ENCODE peak calls at places on chromosomes 16 and 17, in four cellular contexts. W is A549, I is K562, P is GM12878. F is an unnamed sample.

GRCh38 chr16:80725566-80726162 is 78.7 kb downstream of the CDYL2 start:
- DNase-seq in I (no peak), P (no peak), W (no peak), F (no peak)

GRCh38 chr16:17527538-17527937 is 56.8 kb upstream of the XYLT1 start:
- DNase-seq in W (no peak), P (no peak), I (no peak), F (no peak)

GRCh38 chr17:3984719-3985444 is 20.6 kb upstream of the ATP2A3 start:
- DNase-seq in P (no peak), W (no peak), I (no peak), F (no peak)

GRCh38 chr16:89052191-89052787 is 41.4 kb upstream of the ACSF3 start:
- DNase-seq in W (no peak), I (no peak), P (no peak), F (no peak)

GRCh38 chr17:11705111-11705510 is 106.8 kb downstream of the DNAH9 start:
- DNase-seq in I (no peak), P (no peak), W (no peak), F (no peak)

GRCh38 chr17:7445011-7445927 is at the start of gene CHRNB1:
- DNase-seq in W (peak; percentile 71), I (peak; percentile 90), P (no peak), F (peak; percentile 27)

GRCh38 chr17:27664606-27664965 is 33.6 kb downstream of the LGALS9 start:
- DNase-seq in W (no peak), P (no peak), I (no peak), F (no peak)

GRCh38 chr16:75234856-75235696 is 16.3 kb downstream of the CTRB1 start:
- DNase-seq in P (no peak), W (no peak), I (no peak), F (no peak)

GRCh38 chr16:67562526-67562917 is at the start of gene CTCF:
- DNase-seq in P (no peak), I (peak; percentile 81), W (peak; percentile 62), F (peak; percentile 81)

GRCh38 chr16:65964752-65965151 is 401.7 kb upstream of the CDH5 start:
- DNase-seq in P (no peak), I (no peak), W (no peak), F (no peak)

GRCh38 chr16:7350801-7351200 is 18.2 kb downstream of the RBFOX1 start:
- DNase-seq in P (no peak), W (no peak), I (no peak), F (no peak)

GRCh38 chr17:70654706-70655105 is 485.4 kb downstream of the KCNJ2 start:
- DNase-seq in P (no peak), W (no peak), I (no peak), F (no peak)

GRCh38 chr17:4540224-4541040 is 14.8 kb downstream of the MYBBP1A start:
- DNase-seq in P (no peak), W (no peak), I (peak; percentile 30), F (no peak)

GRCh38 chr17:79843917-79844815 is 4.9 kb upstream of the CBX4 start:
- DNase-seq in I (no peak), W (peak; percentile 73), P (no peak), F (peak; percentile 61)

GRCh38 chr16:84726670-84727467 is 27.1 kb downstream of the USP10 start:
- DNase-seq in P (peak; percentile 72), W (no peak), I (no peak), F (no peak)

GRCh38 chr17:330993-331701 is 21.5 kb downstream of the RPH3AL start:
- DNase-seq in I (no peak), W (no peak), P (no peak), F (no peak)

GRCh38 chr17:29844339-29845048 is 85.5 kb downstream of the SSH2 start:
- DNase-seq in I (peak; percentile 12), W (no peak), P (no peak), F (no peak)

GRCh38 chr17:21165922-21166598 is 39.3 kb downstream of the DHRS7B start:
- DNase-seq in I (no peak), P (no peak), W (no peak), F (no peak)

GRCh38 chr17:21686165-21687015 is 5.9 kb upstream of the KCNJ18 start:
- DNase-seq in I (no peak), P (no peak), W (no peak), F (no peak)

GRCh38 chr16:75000481-75001081 is 1.8 kb downstream of the ZNRF1 start:
- DNase-seq in I (no peak), P (no peak), W (no peak), F (peak; percentile 37)

DNA sequence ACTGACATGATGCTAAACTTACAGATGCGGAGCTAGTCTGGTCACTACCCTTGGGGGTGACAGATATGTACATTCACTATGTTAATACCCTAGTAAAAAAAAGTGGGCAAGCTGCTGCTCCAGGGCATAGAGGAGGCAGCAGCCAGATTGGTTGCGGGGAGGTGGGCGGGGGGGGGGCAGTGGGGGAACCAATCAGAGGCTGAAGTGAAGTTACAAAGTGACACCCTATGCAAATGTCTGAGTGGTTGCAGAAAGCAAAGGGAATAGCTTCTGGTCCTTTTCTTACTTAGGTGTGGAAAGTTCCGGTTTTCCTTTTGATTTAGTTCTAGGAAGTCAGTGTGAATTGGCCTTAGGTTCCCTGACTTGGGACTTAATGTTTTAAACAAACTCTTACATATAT is 12.1 kb downstream of the NDEL1 start:
- DNase-seq in W (no peak), P (no peak), I (no peak), F (no peak)
- TF ChIP-seq ELK1 in W (no peak), P (no peak), I (no peak), F (no peak)

DNA sequence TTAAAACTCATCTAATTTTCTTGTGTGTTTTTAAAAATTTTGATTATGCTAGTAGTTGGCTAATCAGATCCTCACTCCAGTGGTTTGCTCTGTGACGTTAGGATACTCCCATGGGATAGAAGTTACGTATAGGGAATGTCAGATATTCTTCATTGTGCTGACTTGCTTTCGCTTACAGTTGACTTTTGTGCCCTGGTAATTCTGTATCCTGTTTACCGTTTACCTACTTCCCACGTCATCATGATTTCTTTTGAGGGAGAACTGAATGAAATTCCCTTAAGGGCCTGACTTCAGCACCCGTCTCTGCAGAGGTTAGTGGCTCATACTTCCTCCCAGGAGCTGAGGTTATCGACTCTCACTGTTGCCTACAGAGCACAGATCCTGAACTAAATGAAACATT is 2.6 kb downstream of the PRKAR1A start:
- DNase-seq in W (no peak), I (no peak), P (no peak), F (peak; percentile 63)
- TF ChIP-seq RFX5 in W (no peak), I (no peak), P (no peak), F (no peak)

GRCh38 chr17:81925860-81926450 is 1.6 kb downstream of the MAFG start:
- DNase-seq in I (no peak), P (no peak), W (no peak), F (no peak)
- TF ChIP-seq ELK1 in I (no peak), P (no peak), W (no peak), F (no peak)

GRCh38 chr17:75820411-75821080 is 23.7 kb downstream of the UNC13D start:
- DNase-seq in I (no peak), W (no peak), P (no peak), F (no peak)
- TF ChIP-seq RFX5 in I (no peak), W (no peak), P (no peak), F (no peak)

DNA sequence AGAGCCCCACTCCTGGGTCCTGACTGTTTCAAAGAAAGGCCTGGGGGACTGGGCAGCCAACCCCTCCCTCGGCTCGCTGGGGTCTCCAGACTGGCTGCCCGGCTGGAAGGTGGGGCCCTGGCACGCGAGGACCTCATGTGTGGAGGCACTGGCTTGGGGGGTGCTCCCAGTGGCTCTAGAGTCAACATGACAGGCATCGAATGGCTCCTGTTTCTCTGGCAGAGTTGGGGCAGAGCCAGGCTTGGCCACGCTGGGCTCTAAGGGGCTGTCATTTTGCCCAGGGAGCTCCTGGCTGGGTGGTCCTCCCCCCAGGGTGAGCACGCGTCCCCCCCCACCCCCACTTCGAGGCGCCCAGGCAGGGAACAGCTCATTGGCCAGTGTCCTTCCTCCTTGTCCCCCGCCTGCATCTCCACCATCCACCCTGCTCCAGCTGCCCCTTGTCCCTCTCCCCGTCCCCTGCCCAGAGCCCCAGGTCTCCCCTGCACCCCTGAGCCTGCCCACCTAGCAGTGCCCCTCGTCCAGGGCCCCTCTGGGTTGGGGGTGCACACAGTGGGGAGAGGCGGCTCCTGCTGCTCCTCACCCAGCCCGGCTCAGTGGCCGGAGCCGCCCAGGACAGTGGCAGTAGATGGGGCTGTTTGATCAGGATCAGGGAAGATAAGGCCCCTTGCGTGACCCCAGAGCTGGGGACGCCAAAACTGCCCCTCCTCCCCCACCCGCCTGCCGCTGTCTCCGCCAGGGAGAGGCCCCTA is 2.7 kb downstream of the GCGR start:
- DNase-seq in W (no peak), P (no peak), I (peak; percentile 56), F (no peak)
- TF ChIP-seq ELK1 in W (no peak), P (no peak), I (no peak), F (no peak)

DNA sequence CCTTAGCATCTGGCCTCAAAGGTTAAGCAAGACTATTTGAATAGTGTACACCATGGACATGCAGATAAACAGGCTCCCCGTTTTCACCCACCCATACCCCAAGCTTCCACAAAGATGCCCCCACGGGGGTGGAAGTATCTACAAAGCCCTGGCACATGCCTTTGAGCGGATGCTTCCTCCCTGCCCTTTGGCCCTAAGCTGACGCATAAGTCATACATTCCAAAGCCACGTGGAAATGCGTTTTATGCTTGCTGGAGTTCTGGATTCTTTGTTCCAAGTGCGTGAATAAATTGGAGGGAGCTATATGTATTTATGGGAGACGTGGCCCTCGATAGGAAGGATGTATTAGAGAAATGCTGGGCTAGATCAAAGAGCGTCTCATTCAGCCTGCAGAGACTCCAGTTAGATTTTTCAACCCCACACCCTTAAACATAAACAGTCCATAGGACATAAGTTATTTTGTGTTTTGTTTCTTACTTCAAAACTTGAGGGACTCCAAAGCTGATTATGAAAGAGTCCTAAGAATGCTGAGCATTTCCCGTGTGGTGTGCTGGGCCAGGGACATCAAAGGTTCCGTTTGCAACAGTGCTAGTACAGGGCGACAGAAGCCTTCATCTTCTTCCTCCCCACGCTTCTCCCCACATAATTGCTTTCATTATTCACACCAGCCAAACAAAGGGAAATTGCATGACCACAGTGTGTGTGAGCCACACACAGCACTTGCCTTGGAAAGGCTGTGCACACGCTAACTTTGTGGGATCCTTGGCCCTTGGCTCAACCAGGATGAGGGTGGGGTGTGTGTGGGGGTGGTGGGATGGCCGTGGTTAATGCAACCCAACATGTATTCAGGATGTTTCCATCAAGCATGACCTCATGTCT is 73.6 kb downstream of the WIPI1 start:
- DNase-seq in P (no peak), I (no peak), W (no peak), F (peak; percentile 94)
- TF ChIP-seq RFX5 in P (no peak), I (no peak), W (no peak), F (no peak)

DNA sequence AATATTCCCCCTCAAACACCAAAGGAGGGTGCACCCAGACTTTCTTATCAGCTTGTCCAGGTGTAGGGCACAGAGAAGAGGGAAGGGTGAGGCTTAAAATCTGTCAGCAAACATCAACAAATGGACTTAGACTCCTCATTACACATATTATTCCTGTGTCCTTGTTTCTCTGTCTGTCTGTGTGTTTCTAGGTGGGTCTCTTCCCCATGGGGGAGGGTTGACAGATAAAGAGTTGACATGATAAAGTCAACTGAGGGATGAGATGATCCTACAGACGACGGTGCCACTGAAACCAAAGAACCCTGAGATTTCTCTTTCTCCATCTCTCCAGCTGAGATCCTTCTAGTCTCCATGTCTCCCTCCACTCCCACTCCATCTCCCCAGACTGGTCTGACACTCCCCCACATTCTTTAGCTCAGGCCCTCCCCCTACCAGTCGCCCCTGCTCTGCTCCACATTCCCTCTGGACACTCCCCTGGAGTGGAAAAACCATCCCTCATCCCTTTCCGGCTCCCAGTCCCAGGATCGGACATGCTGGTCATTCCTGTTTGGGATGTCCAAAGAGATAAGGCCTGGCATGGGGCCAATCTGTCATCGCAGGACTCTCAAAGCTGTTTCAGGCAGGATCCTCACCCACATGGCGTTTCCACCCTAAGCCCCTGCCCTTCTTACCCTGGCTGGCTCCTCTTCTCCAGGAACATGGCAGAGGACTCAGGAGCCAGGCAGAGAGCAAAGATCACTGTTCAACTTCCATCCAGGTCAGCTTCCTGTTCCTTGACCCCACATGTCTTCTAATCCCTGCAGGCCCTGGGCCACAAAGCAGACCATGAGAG is 2.9 kb upstream of the ITGA3 start:
- DNase-seq in W (no peak), I (peak; percentile 31), P (no peak), F (peak; percentile 38)
- TF ChIP-seq ELK1 in W (no peak), I (no peak), P (no peak), F (no peak)